ENCODE peak calls at places on chromosomes 12 and 14, in nine cellular contexts. C is fibroblast of the aortic adventitia, M is uterus, Z is H7, A is lung microvascular endothelial cell, H is hippocampal formation, P is nucleus accumbens, Q is iris pigment epithelial cell, D is NCI-H1417. J is an unnamed sample.

GRCh38 chr12:1845010-1845409 is 24.6 kb downstream of the LRTM2 start:
- DNase-seq in P (no peak), M (no peak), H (no peak), D (no peak), Q (no peak), A (no peak), C (no peak), Z (peak), J (no peak)

GRCh38 chr12:94615284-94616216 is 34.8 kb downstream of the TMCC3 start:
- DNase-seq in P (peak), C (peak), D (no peak), A (peak), M (peak), Q (peak), H (peak), Z (no peak), J (peak)

GRCh38 chr14:61337893-61338292 is 16.5 kb downstream of the PRKCH start:
- DNase-seq in P (no peak), A (no peak), Q (no peak), Z (no peak), C (no peak), D (no peak), M (no peak), H (no peak), J (no peak)

GRCh38 chr12:20438307-20438779 is 70.0 kb downstream of the PDE3A start:
- DNase-seq in P (no peak), M (no peak), C (peak), H (no peak), Z (no peak), A (peak), D (no peak), Q (peak), J (no peak)

GRCh38 chr14:92135269-92135668 is 13.5 kb downstream of the CPSF2 start:
- DNase-seq in A (peak), M (no peak), Z (no peak), C (peak), D (peak), P (no peak), H (peak), Q (peak), J (peak)

GRCh38 chr14:74980398-74980745 is 22.3 kb upstream of the EIF2B2 start:
- DNase-seq in Z (no peak), Q (no peak), C (no peak), A (no peak), M (no peak), D (no peak), P (no peak), H (no peak), J (peak)

GRCh38 chr14:55600784-55601561 is 21.0 kb downstream of the KTN1 start:
- DNase-seq in A (peak), P (no peak), C (peak), Z (no peak), D (no peak), Q (peak), M (no peak), H (no peak), J (no peak)

GRCh38 chr12:47905313-47905730 is 528 bp upstream of the VDR start:
- DNase-seq in M (peak), D (peak), Z (peak), C (no peak), A (peak), P (no peak), H (no peak), Q (no peak), J (no peak)

GRCh38 chr14:77989441-77989891 is 180.7 kb upstream of the NRXN3 start:
- DNase-seq in H (peak), P (peak), C (no peak), A (no peak), Q (no peak), Z (no peak), D (no peak), M (no peak), J (no peak)

GRCh38 chr12:105659355-105660075 is 329.0 kb downstream of the C12orf75 start:
- DNase-seq in P (no peak), A (no peak), Q (no peak), D (no peak), M (no peak), H (no peak), Z (no peak), C (no peak), J (no peak)

GRCh38 chr14:52023518-52023917 is 34.2 kb downstream of the RTRAF start:
- DNase-seq in D (no peak), Q (peak), A (no peak), P (no peak), Z (no peak), M (peak), C (peak), H (no peak), J (no peak)

GRCh38 chr14:55850803-55851202 is 267.4 kb upstream of the PELI2 start:
- DNase-seq in Q (peak), P (no peak), C (peak), H (no peak), M (no peak), D (no peak), A (no peak), Z (no peak), J (no peak)

GRCh38 chr12:82593901-82594396 is 92.8 kb upstream of the TMTC2 start:
- DNase-seq in Z (no peak), D (peak), H (peak), A (no peak), P (no peak), C (no peak), M (no peak), Q (no peak), J (no peak)

GRCh38 chr14:89428556-89429196 is 11.6 kb upstream of the FOXN3 start:
- DNase-seq in Q (no peak), H (peak), A (peak), M (peak), D (peak), P (no peak), C (peak), Z (no peak), J (peak)

GRCh38 chr12:49189731-49190314 is 943 bp upstream of the TUBA1A start:
- DNase-seq in A (peak), Z (no peak), H (no peak), P (no peak), M (no peak), D (peak), C (no peak), Q (no peak), J (no peak)

GRCh38 chr14:70641548-70642312 is at the start of gene TTC9:
- DNase-seq in C (no peak), M (no peak), Q (no peak), D (peak), A (peak), P (no peak), Z (peak), H (no peak), J (no peak)

GRCh38 chr12:57888407-57889157 is 42.1 kb upstream of the CTDSP2 start:
- DNase-seq in D (peak), Z (peak), A (peak), H (peak), C (peak), P (peak), Q (peak), M (no peak), J (peak)

GRCh38 chr12:32047846-32048245 is 58.8 kb upstream of the BICD1 start:
- DNase-seq in A (no peak), C (no peak), P (no peak), Z (no peak), D (no peak), H (no peak), Q (no peak), M (no peak), J (no peak)

GRCh38 chr14:72855913-72856312 is 38.0 kb downstream of the DPF3 start:
- DNase-seq in D (no peak), H (no peak), A (no peak), P (no peak), M (no peak), Z (no peak), C (peak), Q (peak), J (no peak)

GRCh38 chr14:24329736-24330135 is 5.1 kb downstream of the ADCY4 start:
- DNase-seq in A (no peak), C (no peak), H (no peak), Q (no peak), M (no peak), P (no peak), Z (no peak), D (no peak), J (no peak)

GRCh38 chr14:100686858-100687257 is 39.8 kb upstream of the DLK1 start:
- DNase-seq in M (no peak), D (no peak), A (no peak), P (no peak), H (no peak), Q (no peak), C (no peak), Z (peak), J (no peak)

GRCh38 chr12:122943196-122943595 is 23.1 kb downstream of the ABCB9 start:
- DNase-seq in H (no peak), Z (peak), C (no peak), P (no peak), A (peak), Q (no peak), D (no peak), M (no peak), J (no peak)

GRCh38 chr14:105059917-105060565 is 5.2 kb downstream of the GPR132 start:
- DNase-seq in P (no peak), Q (no peak), H (no peak), A (no peak), Z (peak), D (no peak), M (no peak), C (no peak), J (no peak)

GRCh38 chr12:6608592-6609311 is 1.6 kb upstream of the CHD4 start:
- DNase-seq in Q (no peak), P (no peak), H (no peak), M (peak), A (no peak), D (no peak), C (peak), Z (no peak), J (no peak)

GRCh38 chr12:108696111-108696995 is 35.0 kb downstream of the CORO1C start:
- DNase-seq in Q (peak), C (peak), H (no peak), A (no peak), P (no peak), M (peak), Z (no peak), D (peak), J (no peak)

GRCh38 chr12:50572275-50572674 is 67.5 kb downstream of the DIP2B start:
- DNase-seq in Q (peak), D (no peak), P (no peak), Z (no peak), A (no peak), H (peak), M (no peak), C (peak), J (no peak)

GRCh38 chr14:77120771-77121743 is 20.5 kb downstream of the ZDHHC22 start:
- DNase-seq in C (no peak), D (peak), H (peak), P (no peak), Q (no peak), M (peak), A (no peak), Z (no peak), J (no peak)

GRCh38 chr12:121345151-121345810 is 6.9 kb downstream of the ANAPC5 start:
- DNase-seq in C (no peak), M (no peak), A (no peak), Z (no peak), Q (no peak), P (no peak), D (no peak), H (peak), J (no peak)

GRCh38 chr12:78179346-78179745 is 348.7 kb downstream of the NAV3 start:
- DNase-seq in H (no peak), M (no peak), P (no peak), Q (no peak), D (no peak), A (no peak), Z (no peak), C (no peak), J (no peak)

GRCh38 chr14:84969501-84969900 is 560.4 kb upstream of the FLRT2 start:
- DNase-seq in Z (no peak), A (no peak), Q (no peak), H (no peak), D (peak), M (no peak), P (no peak), C (no peak), J (no peak)

J was measured in COR-L47.